ENCODE peak calls at places on chromosomes 13 and 19, in four cellular contexts. W, K, Z and I are unnamed samples.

GRCh38 chr19:44341794-44342193 is 14.7 kb downstream of the ZNF112 start:
- DNase-seq in W (no peak), Z (no peak), K (no peak), I (no peak)

GRCh38 chr19:2047449-2048103 is 3.5 kb downstream of the MKNK2 start:
- DNase-seq in Z (no peak), W (no peak), K (no peak), I (no peak)

GRCh38 chr19:42076375-42076944 is 494 bp downstream of the ZNF574 start:
- DNase-seq in K (no peak), Z (peak), W (no peak), I (no peak)

GRCh38 chr19:1668339-1669123 is 16.1 kb upstream of the TCF3 start:
- DNase-seq in K (no peak), W (no peak), Z (no peak), I (no peak)

GRCh38 chr13:76527041-76527440 is 359.2 kb downstream of the KCTD12 start:
- DNase-seq in W (no peak), Z (no peak), K (no peak), I (no peak)

GRCh38 chr19:8609210-8610040 is 1.1 kb downstream of the ADAMTS10 start:
- DNase-seq in W (peak), K (peak), Z (peak), I (peak)

GRCh38 chr13:36430247-36431203 is 1.8 kb upstream of the CCNA1 start:
- DNase-seq in W (no peak), K (no peak), Z (peak), I (peak)

GRCh38 chr19:1265611-1266115 is 3.5 kb upstream of the CIRBP start:
- DNase-seq in W (no peak), K (no peak), Z (no peak), I (no peak)

GRCh38 chr13:78978381-78978998 is 319.5 kb upstream of the OBI1 start:
- DNase-seq in W (peak), K (peak), Z (no peak), I (peak)

GRCh38 chr13:59312776-59313175 is 851.0 kb downstream of the DIAPH3 start:
- DNase-seq in Z (no peak), K (no peak), W (no peak), I (no peak)

GRCh38 chr13:68993154-68993553 is 1114.5 kb upstream of the ATXN8OS start:
- DNase-seq in Z (no peak), W (no peak), K (no peak), I (no peak)

GRCh38 chr19:8926341-8926740 is 83.9 kb downstream of the MUC16 start:
- DNase-seq in W (no peak), Z (no peak), K (no peak), I (no peak)

GRCh38 chr13:19159761-19160420 is 21.7 kb downstream of the TUBA3C start:
- DNase-seq in K (no peak), W (no peak), Z (no peak), I (no peak)

GRCh38 chr19:44741258-44741731 is 7.2 kb upstream of the BCL3 start:
- DNase-seq in W (no peak), K (no peak), Z (no peak), I (no peak)

GRCh38 chr19:8441725-8442544 is 2.8 kb upstream of the HNRNPM start:
- DNase-seq in W (no peak), Z (peak), K (no peak), I (no peak)

GRCh38 chr19:32977269-32977668 is 5.2 kb downstream of the FAAP24 start:
- DNase-seq in K (no peak), W (no peak), Z (no peak), I (no peak)

GRCh38 chr19:13984875-13985741 is 21.0 kb downstream of the RFX1 start:
- DNase-seq in Z (no peak), W (peak), K (no peak), I (no peak)

GRCh38 chr19:46902402-46902766 is 41.6 kb downstream of the ARHGAP35 start:
- DNase-seq in W (no peak), Z (no peak), K (no peak), I (no peak)

GRCh38 chr13:46896346-46897138 is at the start of gene HTR2A:
- DNase-seq in K (no peak), W (no peak), Z (no peak), I (no peak)

GRCh38 chr13:40484101-40484800 is 182.2 kb downstream of the FOXO1 start:
- DNase-seq in W (no peak), K (no peak), Z (no peak), I (no peak)

GRCh38 chr19:13987101-13987890 is 18.8 kb downstream of the RFX1 start:
- DNase-seq in Z (no peak), W (no peak), K (no peak), I (peak)

GRCh38 chr13:97234236-97234635 is 12.1 kb downstream of the MBNL2 start:
- DNase-seq in W (peak), Z (no peak), K (no peak), I (no peak)

GRCh38 chr13:83943530-83944279 is 61.4 kb upstream of the SLITRK1 start:
- DNase-seq in K (no peak), Z (no peak), W (peak), I (no peak)

GRCh38 chr13:107458269-107458668 is 757.1 kb downstream of the LIG4 start:
- DNase-seq in K (no peak), W (no peak), Z (no peak), I (no peak)

DNA sequence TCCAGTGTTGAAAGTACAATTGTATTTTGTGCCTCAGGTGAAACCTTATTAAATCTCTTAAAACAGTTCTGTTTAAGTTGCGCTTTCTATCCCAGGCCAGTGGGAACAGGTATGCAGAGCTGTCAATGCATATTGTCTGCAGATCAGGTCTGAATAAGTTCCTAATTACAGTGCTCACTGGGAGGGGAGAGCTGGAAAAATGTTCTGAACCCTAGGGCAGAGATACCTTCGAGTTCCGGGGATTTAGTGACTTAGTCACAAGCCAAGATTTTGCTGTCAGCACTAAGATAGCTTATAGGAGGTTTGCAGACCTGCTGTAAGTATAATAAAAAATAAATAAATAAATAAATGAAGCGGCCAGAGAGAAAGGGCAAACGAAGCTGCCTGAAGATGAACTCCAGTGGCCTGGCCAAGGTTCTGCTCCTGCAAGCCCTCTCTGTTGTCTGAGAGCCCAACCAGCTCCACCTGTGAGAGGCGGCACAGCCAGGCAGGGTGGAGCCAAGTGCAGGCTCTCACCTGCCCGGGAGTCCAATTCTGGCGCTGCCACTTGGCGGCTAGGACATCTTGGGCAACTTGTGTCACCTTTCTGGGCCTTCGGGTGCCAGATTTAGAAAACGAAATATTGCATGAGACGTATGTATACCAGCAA is 97.9 kb upstream of the SLC7A1 start:
- DNase-seq in W (no peak), Z (no peak), K (no peak), I (no peak)
- TF ChIP-seq FOXJ3 in W (no peak), Z (no peak), K (no peak), I (no peak)

GRCh38 chr13:112814905-112815585 is 125.2 kb downstream of the ATP11A start:
- DNase-seq in K (no peak), W (no peak), Z (no peak), I (no peak)

GRCh38 chr13:112810608-112811007 is 120.8 kb downstream of the ATP11A start:
- DNase-seq in W (no peak), K (no peak), Z (no peak), I (no peak)

GRCh38 chr13:112813552-112813951 is 123.7 kb downstream of the ATP11A start:
- DNase-seq in K (no peak), W (no peak), Z (no peak), I (no peak)

GRCh38 chr13:112809332-112810310 is 119.8 kb downstream of the ATP11A start:
- DNase-seq in Z (no peak), K (no peak), W (no peak), I (no peak)

DNA sequence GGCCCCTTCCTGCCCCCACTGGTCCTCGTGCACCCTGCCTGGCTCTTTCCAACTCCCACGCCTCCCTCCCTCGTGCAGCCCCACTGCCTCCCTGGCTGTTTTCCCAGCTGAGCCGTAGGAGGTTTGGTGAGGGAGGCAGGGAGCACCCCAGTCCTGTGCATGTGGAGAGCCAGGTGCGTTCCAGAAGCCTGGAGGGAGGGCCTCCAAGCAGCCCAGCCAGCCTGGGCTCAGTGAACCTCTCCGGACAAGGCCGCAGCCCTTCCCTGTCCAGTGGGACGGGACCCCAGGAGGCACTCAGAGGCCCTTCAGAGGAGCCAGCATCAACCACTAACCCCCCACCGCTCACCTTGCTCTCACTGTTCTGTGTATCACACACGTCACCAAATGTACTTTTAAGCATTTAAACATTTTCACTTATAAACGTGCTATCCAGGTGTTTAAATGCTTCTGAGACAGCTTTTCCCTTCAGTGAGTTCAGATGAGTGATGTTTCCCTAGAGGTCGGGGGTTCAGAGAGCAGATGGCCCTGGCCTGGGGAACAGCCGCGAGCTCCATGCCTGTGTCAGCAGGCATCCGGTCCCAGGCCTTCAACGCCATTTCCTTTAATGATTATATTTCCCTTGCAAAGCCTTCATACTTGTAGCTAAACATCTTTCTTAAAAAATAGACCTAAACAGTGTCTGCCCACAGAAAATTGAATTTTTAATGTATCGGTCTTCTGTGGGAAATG is 122.6 kb downstream of the ATP11A start:
- DNase-seq in K (no peak), W (no peak), Z (no peak), I (no peak)
- TF ChIP-seq FOXJ3 in K (no peak), W (no peak), Z (no peak), I (no peak)

GRCh38 chr19:4256563-4256962 is 9.7 kb downstream of the YJU2 start:
- DNase-seq in Z (no peak), K (no peak), W (no peak), I (no peak)

GRCh38 chr19:4260605-4261191 is 13.8 kb downstream of the YJU2 start:
- DNase-seq in W (no peak), Z (no peak), K (no peak), I (no peak)

GRCh38 chr19:4257025-4257424 is 10.1 kb downstream of the YJU2 start:
- DNase-seq in W (no peak), Z (no peak), K (no peak), I (no peak)

DNA sequence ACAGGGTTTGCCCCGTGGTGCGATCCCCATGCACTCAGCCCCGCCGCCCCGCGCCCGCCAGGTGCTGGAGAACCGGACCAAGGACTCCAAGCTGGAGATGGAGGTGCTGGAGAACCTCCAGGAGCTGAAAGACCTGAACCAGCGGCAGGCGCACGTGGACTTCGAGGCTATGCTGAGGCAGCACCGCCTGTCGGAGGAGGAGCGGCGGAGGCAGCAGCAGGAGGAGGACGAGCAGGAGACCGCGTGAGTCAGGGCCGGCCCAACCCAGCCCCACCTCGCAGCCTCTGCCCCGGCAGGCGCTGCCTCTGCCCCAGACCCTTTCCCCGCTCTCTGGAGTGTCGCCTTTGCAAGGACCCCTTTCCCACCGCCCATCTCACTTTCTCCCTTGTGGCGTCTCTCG is 11.3 kb downstream of the YJU2 start:
- DNase-seq in Z (no peak), K (no peak), W (no peak), I (no peak)
- TF ChIP-seq FOXJ3 in Z (no peak), K (no peak), W (no peak), I (no peak)

DNA sequence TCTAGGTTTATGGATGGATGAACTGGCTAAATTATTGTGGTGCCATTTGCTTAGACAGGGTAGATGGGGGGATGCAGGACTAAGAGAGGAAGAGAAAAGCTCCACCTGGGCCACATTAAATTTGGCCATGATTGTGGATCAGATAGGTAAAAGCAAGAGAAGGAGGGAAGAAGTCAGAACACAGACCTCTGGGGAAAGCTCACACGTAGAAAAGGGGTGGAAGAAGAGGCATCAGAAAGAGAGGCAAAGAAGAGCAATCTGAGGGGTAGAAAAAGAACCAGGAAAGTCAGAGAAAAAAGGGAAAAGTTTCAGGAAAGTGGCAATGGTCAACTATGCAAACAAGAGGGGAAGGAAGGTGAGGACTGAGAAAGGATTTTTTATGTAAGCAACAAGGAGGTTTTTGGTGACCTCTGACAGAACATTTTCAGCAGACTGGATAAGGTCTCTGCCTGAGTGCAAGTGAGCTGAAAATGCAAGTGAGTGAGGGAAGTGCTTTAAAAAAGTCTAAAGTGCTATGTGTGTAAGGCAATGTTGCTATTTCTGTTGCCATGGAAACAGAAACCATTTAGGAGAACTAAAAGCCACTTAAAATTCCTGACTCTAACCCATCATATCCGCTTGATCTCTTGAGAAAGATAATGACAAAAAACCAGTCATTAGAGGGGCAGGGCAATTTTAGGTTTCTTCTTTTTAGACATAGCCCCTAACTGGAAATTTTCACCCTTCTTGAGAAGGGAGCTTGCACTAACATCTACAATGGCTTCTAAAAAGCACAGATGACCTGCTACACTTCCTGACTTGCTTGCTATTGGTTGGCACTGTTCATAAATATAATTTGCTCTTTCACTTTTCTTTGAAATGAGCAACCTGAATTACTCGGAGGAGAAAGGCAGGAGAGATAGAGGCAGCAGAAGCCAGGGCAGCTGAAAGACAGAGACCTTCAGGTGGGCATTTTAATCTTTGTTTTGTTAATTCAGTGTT is at the start of gene CYSLTR2:
- DNase-seq in W (no peak), K (no peak), Z (no peak), I (peak)
- TF ChIP-seq FOXJ3 in W (no peak), K (no peak), Z (no peak), I (no peak)

DNA sequence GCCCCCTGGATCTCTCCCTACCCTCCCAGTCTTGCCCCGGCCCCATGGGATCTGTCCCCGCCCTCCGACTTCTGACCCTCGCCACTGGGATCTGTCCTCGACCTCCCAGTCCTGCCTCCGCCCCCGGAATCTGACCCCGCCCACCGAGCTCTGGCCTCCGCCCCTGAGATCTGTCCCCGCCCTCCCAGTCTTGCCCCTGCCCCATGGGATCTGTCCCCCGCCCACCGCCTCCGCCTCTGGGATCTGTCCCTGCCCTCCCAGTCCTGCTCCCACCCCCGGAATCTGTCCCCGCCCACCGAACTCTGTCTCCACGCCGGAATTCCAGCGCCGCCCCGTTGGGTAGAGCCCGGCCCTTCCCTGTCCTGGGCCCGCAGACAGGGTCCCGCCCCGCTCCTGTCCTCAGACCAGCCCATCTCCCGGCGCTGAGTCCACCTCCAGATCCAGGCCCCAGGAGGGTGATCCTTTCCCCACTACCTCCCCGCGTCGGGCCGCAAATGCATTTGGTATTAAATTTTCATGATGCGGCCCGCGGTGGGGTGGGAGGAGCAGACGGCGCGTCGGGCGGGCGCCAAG is 1.6 kb upstream of the SLC17A7 start:
- DNase-seq in W (peak), Z (peak), K (peak), I (peak)
- TF ChIP-seq FOXJ3 in W (no peak), Z (no peak), K (no peak), I (no peak)